ENCODE peak calls at places on chromosomes 5 and 9, in seven cellular contexts. One of them, this sample, is unnamed.

GRCh38 chr5:92927291-92927778 is 653.7 kb downstream of the NR2F1-AS1 start:
- DNase-seq in K562: no peak
- DNase-seq in H1: no peak
- DNase-seq in GM12878: no peak
- DNase-seq in SK-N-SH: no peak
- DNase-seq in HCT116: peak
- DNase-seq in HepG2: peak
- DNase-seq in this sample: no peak

GRCh38 chr5:20113031-20113685 is 125.2 kb upstream of the CDH18 start:
- DNase-seq in HCT116: no peak
- DNase-seq in SK-N-SH: no peak
- DNase-seq in K562: no peak
- DNase-seq in H1: no peak
- DNase-seq in GM12878: no peak
- DNase-seq in HepG2: no peak
- DNase-seq in this sample: no peak

GRCh38 chr5:52605992-52606321 is 181.8 kb upstream of the ITGA1 start:
- DNase-seq in HepG2: no peak
- DNase-seq in K562: no peak
- DNase-seq in SK-N-SH: peak
- DNase-seq in GM12878: no peak
- DNase-seq in H1: no peak
- DNase-seq in HCT116: no peak
- DNase-seq in this sample: no peak

GRCh38 chr5:565782-566445 is 41.7 kb upstream of the SLC9A3 start:
- DNase-seq in HCT116: no peak
- DNase-seq in HepG2: no peak
- DNase-seq in SK-N-SH: no peak
- DNase-seq in K562: no peak
- DNase-seq in H1: peak
- DNase-seq in GM12878: no peak
- DNase-seq in this sample: no peak

GRCh38 chr9:37191403-37192089 is 71.2 kb downstream of the ZCCHC7 start:
- DNase-seq in H1: no peak
- DNase-seq in GM12878: no peak
- DNase-seq in HepG2: no peak
- DNase-seq in HCT116: no peak
- DNase-seq in SK-N-SH: no peak
- DNase-seq in K562: no peak
- DNase-seq in this sample: no peak

GRCh38 chr9:83930881-83931280 is 9.6 kb upstream of the KIF27 start:
- DNase-seq in HCT116: no peak
- DNase-seq in H1: no peak
- DNase-seq in GM12878: no peak
- DNase-seq in SK-N-SH: no peak
- DNase-seq in HepG2: no peak
- DNase-seq in K562: no peak
- DNase-seq in this sample: no peak

GRCh38 chr5:154593091-154593490 is 115.1 kb upstream of the HAND1 start:
- DNase-seq in K562: no peak
- DNase-seq in HCT116: no peak
- DNase-seq in SK-N-SH: no peak
- DNase-seq in H1: no peak
- DNase-seq in HepG2: no peak
- DNase-seq in GM12878: no peak
- DNase-seq in this sample: no peak

GRCh38 chr5:105812356-105812755 is 1858.4 kb downstream of the EFNA5 start:
- DNase-seq in K562: no peak
- DNase-seq in HCT116: no peak
- DNase-seq in SK-N-SH: no peak
- DNase-seq in GM12878: no peak
- DNase-seq in H1: no peak
- DNase-seq in HepG2: no peak
- DNase-seq in this sample: no peak

GRCh38 chr5:41790038-41790776 is 80.0 kb downstream of the OXCT1 start:
- DNase-seq in SK-N-SH: peak
- DNase-seq in H1: no peak
- DNase-seq in K562: no peak
- DNase-seq in HepG2: no peak
- DNase-seq in GM12878: no peak
- DNase-seq in HCT116: no peak
- DNase-seq in this sample: no peak

GRCh38 chr5:140324041-140324833 is 21.3 kb upstream of the PFDN1 start:
- DNase-seq in K562: no peak
- DNase-seq in SK-N-SH: no peak
- DNase-seq in HCT116: no peak
- DNase-seq in HepG2: peak
- DNase-seq in GM12878: no peak
- DNase-seq in H1: no peak
- DNase-seq in this sample: no peak

DNA sequence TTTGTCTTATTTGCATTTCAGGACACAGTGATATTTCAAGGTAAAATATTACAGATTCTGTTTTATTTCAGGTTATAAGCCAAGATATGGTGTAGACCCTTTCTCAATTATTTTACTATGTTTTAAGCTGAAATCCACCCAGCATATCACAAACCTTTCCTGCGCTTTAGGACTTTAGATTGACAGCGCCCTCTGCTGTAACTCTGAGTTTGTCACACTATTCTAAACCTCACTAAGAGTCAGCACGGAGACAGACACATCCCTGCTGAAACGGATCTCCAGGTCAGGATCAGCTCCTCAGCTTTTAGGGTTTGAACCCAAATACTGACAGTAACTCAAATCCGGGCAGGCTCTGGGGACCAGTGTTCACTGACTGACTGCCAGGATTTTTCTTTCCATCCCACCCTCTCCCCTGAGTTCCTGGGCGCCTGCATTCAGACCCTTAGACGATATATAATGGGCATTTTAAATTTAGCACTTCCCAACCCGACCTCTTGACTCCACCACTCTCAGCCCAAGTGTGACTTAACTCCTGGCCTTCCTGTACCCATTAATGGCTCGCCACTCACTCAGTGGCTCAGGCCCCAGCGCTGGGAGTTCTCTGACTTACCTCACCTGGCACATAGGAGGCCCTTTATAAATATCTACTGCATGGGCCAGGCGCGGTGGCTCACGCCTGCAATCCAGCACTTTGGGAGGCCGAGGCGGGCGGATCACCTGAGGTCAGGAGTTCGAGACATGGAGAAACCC is 33.5 kb downstream of the TLX3 start:
- DNase-seq in GM12878: no peak
- DNase-seq in K562: peak
- DNase-seq in HepG2: peak
- DNase-seq in HCT116: peak
- DNase-seq in SK-N-SH: peak
- DNase-seq in H1: no peak
- DNase-seq in this sample: peak
- TF ChIP-seq JUND in GM12878: no peak
- TF ChIP-seq JUND in K562: no peak
- TF ChIP-seq JUND in HepG2: no peak
- TF ChIP-seq JUND in HCT116: no peak
- TF ChIP-seq JUND in SK-N-SH: no peak
- TF ChIP-seq JUND in H1: no peak
- TF ChIP-seq JUND in this sample: no peak

DNA sequence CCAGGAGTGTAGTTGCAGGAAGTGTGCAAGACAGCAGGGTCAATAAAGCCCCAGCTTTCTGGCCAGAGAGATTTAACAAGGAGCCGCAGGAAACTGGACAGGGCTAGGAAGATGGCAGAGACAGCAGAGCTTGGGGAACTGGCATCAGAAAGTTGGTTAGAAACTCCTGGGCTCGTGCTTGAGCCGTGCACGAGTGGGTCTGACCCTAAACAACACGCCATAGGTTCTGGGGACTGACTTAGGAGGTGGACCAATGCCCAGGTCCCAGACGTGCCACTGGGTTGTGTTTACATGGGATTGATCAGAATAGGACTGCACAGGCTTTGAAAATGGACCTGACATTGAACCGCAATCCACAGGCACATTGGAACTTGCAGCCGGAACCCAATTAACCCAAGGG is 41.5 kb downstream of the ADAMTS2 start:
- DNase-seq in SK-N-SH: no peak
- DNase-seq in K562: no peak
- DNase-seq in HepG2: no peak
- DNase-seq in GM12878: no peak
- DNase-seq in HCT116: no peak
- DNase-seq in H1: no peak
- DNase-seq in this sample: no peak
- TF ChIP-seq JUND in SK-N-SH: no peak
- TF ChIP-seq JUND in K562: no peak
- TF ChIP-seq JUND in HepG2: no peak
- TF ChIP-seq JUND in GM12878: no peak
- TF ChIP-seq JUND in HCT116: no peak
- TF ChIP-seq JUND in H1: no peak
- TF ChIP-seq JUND in this sample: no peak

DNA sequence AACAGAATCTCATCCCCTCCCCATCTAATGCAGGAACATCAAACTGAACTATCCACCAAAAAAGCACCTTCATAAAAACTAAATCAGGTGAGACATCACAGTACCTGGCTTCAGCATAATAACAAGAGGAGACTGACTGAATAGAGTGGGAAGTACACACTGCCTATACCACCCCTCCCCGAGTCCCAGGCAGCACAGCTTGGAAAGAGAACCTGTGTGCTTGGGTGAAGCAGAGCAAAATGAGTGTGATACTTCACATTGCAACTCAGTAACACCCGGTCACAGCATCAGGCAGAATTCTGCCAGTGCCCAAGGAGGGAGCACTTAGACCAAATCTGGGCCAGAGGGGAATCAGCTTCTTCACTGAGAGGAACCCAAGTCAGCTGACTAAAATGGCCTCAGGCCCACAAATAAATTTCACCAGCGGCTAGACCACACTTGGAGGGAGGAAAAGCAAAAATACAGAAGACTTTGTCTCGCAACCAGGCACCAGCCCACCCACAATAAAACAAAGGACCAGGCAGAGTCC is 69.3 kb upstream of the OR2K2 start:
- DNase-seq in K562: no peak
- DNase-seq in HepG2: no peak
- DNase-seq in SK-N-SH: no peak
- DNase-seq in H1: no peak
- DNase-seq in HCT116: no peak
- DNase-seq in GM12878: no peak
- DNase-seq in this sample: no peak
- TF ChIP-seq JUND in K562: no peak
- TF ChIP-seq JUND in HepG2: no peak
- TF ChIP-seq JUND in SK-N-SH: no peak
- TF ChIP-seq JUND in H1: no peak
- TF ChIP-seq JUND in HCT116: no peak
- TF ChIP-seq JUND in GM12878: no peak
- TF ChIP-seq JUND in this sample: no peak

GRCh38 chr5:174180639-174181038 is 135.1 kb downstream of the NSG2 start:
- DNase-seq in HCT116: no peak
- DNase-seq in GM12878: no peak
- DNase-seq in HepG2: no peak
- DNase-seq in SK-N-SH: no peak
- DNase-seq in H1: no peak
- DNase-seq in K562: no peak
- DNase-seq in this sample: no peak

GRCh38 chr5:174176511-174176910 is 131.0 kb downstream of the NSG2 start:
- DNase-seq in SK-N-SH: no peak
- DNase-seq in HCT116: no peak
- DNase-seq in HepG2: no peak
- DNase-seq in K562: no peak
- DNase-seq in GM12878: no peak
- DNase-seq in H1: no peak
- DNase-seq in this sample: no peak

GRCh38 chr5:174175869-174176268 is 130.4 kb downstream of the NSG2 start:
- DNase-seq in GM12878: no peak
- DNase-seq in H1: no peak
- DNase-seq in SK-N-SH: no peak
- DNase-seq in HepG2: no peak
- DNase-seq in K562: no peak
- DNase-seq in HCT116: no peak
- DNase-seq in this sample: no peak

GRCh38 chr5:174177976-174178600 is 132.6 kb downstream of the NSG2 start:
- DNase-seq in SK-N-SH: no peak
- DNase-seq in H1: no peak
- DNase-seq in K562: no peak
- DNase-seq in GM12878: no peak
- DNase-seq in HCT116: no peak
- DNase-seq in HepG2: no peak
- DNase-seq in this sample: no peak

DNA sequence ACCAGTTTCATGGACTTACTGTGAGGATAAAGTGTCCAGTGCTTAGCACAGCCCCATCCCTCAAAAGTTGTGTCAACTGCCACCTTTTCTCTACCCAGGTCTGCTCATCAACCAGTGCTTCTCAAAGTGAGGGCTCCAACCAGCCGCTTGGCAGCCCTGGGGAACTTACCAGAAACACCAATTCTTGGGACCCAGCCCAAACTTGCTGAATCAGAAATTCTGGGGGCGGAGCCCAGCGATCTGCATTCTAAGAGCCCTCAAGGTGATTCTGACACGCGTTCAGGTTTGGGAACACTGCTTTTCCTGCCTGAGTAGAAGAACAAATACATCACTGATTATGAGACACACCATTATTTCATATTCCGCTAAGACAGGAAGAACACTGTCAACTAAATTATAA is 132.0 kb downstream of the NSG2 start:
- DNase-seq in HepG2: no peak
- DNase-seq in HCT116: no peak
- DNase-seq in H1: no peak
- DNase-seq in SK-N-SH: no peak
- DNase-seq in GM12878: no peak
- DNase-seq in K562: no peak
- DNase-seq in this sample: no peak
- TF ChIP-seq JUND in HepG2: no peak
- TF ChIP-seq JUND in HCT116: no peak
- TF ChIP-seq JUND in H1: no peak
- TF ChIP-seq JUND in SK-N-SH: no peak
- TF ChIP-seq JUND in GM12878: no peak
- TF ChIP-seq JUND in K562: no peak
- TF ChIP-seq JUND in this sample: no peak

This sample was measured in T47D.